ENCODE peak calls at places on chromosomes 5 and 9, in five cellular contexts. O, L, N, Q and S are unnamed samples.

GRCh38 chr5:157292599-157292998 is 26.7 kb downstream of the CYFIP2 start:
- DNase-seq in O (no peak), L (no peak), N (no peak), Q (no peak), S (no peak)

GRCh38 chr5:45081082-45081481 is 272.3 kb downstream of the MRPS30 start:
- DNase-seq in O (no peak), L (no peak), N (no peak), Q (no peak), S (no peak)

GRCh38 chr9:89137548-89138462 is 40.8 kb downstream of the SHC3 start:
- DNase-seq in O (peak; percentile 4), L (no peak), N (peak; percentile 76), Q (no peak), S (no peak)

GRCh38 chr5:116569999-116570398 is 4.6 kb downstream of the SEMA6A start:
- DNase-seq in O (peak; percentile 20), L (no peak), N (no peak), Q (no peak), S (no peak)

GRCh38 chr9:34550016-34550680 is 27.4 kb upstream of the ENHO start:
- DNase-seq in O (no peak), L (no peak), N (no peak), Q (no peak), S (no peak)

GRCh38 chr5:171692106-171692505 is 93.5 kb upstream of the SMIM23 start:
- DNase-seq in O (no peak), L (no peak), N (no peak), Q (no peak), S (no peak)

GRCh38 chr5:77987331-77987730 is 211.2 kb upstream of the TBCA start:
- DNase-seq in O (no peak), L (no peak), N (no peak), Q (no peak), S (no peak)

GRCh38 chr9:114060711-114061110 is 17.4 kb downstream of the AMBP start:
- DNase-seq in O (no peak), L (no peak), N (no peak), Q (no peak), S (no peak)

GRCh38 chr9:97615439-97616072 is 17.6 kb downstream of the TSTD2 start:
- DNase-seq in O (peak; percentile 59), L (peak; percentile 74), N (peak; percentile 32), Q (peak; percentile 79), S (peak; percentile 59)

GRCh38 chr5:98827161-98827560 is 53.7 kb downstream of the RGMB start:
- DNase-seq in O (no peak), L (peak; percentile 56), N (peak; percentile 8), Q (peak; percentile 70), S (peak; percentile 12)

GRCh38 chr9:3848445-3849114 is 322.8 kb upstream of the RFX3 start:
- DNase-seq in O (no peak), L (no peak), N (no peak), Q (peak; percentile 78), S (no peak)

GRCh38 chr9:97802276-97802675 is 50.8 kb upstream of the FOXE1 start:
- DNase-seq in O (no peak), L (no peak), N (no peak), Q (no peak), S (no peak)

GRCh38 chr5:88594441-88594840 is 288.5 kb downstream of the MEF2C start:
- DNase-seq in O (no peak), L (no peak), N (no peak), Q (no peak), S (no peak)

GRCh38 chr9:89154651-89155336 is 23.8 kb downstream of the SHC3 start:
- DNase-seq in O (no peak), L (no peak), N (peak; percentile 71), Q (no peak), S (peak; percentile 38)

GRCh38 chr9:15271403-15271802 is 35.6 kb downstream of the TTC39B start:
- DNase-seq in O (no peak), L (peak; percentile 7), N (no peak), Q (no peak), S (no peak)

GRCh38 chr5:32711693-32712462 is 757 bp downstream of the NPR3 start:
- DNase-seq in O (no peak), L (no peak), N (no peak), Q (peak; percentile 52), S (no peak)

GRCh38 chr5:137344723-137345322 is 154.3 kb downstream of the SPOCK1 start:
- DNase-seq in O (peak; percentile 31), L (peak; percentile 55), N (peak; percentile 27), Q (peak; percentile 85), S (no peak)

GRCh38 chr5:39970117-39970798 is 545.5 kb upstream of the DAB2 start:
- DNase-seq in O (no peak), L (no peak), N (no peak), Q (no peak), S (no peak)

GRCh38 chr5:64606926-64607325 is 83.4 kb upstream of the SHISAL2B start:
- DNase-seq in O (no peak), L (no peak), N (no peak), Q (no peak), S (no peak)

GRCh38 chr5:85769347-85769746 is 848.4 kb upstream of the COX7C start:
- DNase-seq in O (no peak), L (no peak), N (no peak), Q (no peak), S (no peak)

GRCh38 chr5:7445066-7445465 is 49.1 kb downstream of the ADCY2 start:
- DNase-seq in O (no peak), L (no peak), N (no peak), Q (no peak), S (no peak)

GRCh38 chr5:53211799-53212198 is 102.2 kb upstream of the MOCS2 start:
- DNase-seq in O (no peak), L (no peak), N (no peak), Q (no peak), S (no peak)

GRCh38 chr9:122102156-122102555 is 9.0 kb upstream of the TTLL11 start:
- DNase-seq in O (no peak), L (no peak), N (no peak), Q (no peak), S (no peak)

GRCh38 chr9:93129691-93130500 is 4.2 kb downstream of the NINJ1 start:
- DNase-seq in O (no peak), L (no peak), N (no peak), Q (no peak), S (no peak)

GRCh38 chr9:130453487-130453886 is 8.7 kb downstream of the ASS1 start:
- DNase-seq in O (no peak), L (no peak), N (no peak), Q (no peak), S (no peak)

GRCh38 chr9:137044502-137045177 is 1.3 kb downstream of the NPDC1 start:
- DNase-seq in O (no peak), L (no peak), N (no peak), Q (no peak), S (no peak)

GRCh38 chr5:114055318-114055788 is 306.5 kb upstream of the KCNN2 start:
- DNase-seq in O (no peak), L (no peak), N (peak; percentile 6), Q (peak; percentile 88), S (no peak)

GRCh38 chr5:94423411-94423810 is 195.0 kb downstream of the KIAA0825 start:
- DNase-seq in O (no peak), L (no peak), N (no peak), Q (peak; percentile 15), S (no peak)

GRCh38 chr5:180649297-180650039 is at the start of gene FLT4:
- DNase-seq in O (peak; percentile 20), L (no peak), N (no peak), Q (peak; percentile 56), S (no peak)

DNA sequence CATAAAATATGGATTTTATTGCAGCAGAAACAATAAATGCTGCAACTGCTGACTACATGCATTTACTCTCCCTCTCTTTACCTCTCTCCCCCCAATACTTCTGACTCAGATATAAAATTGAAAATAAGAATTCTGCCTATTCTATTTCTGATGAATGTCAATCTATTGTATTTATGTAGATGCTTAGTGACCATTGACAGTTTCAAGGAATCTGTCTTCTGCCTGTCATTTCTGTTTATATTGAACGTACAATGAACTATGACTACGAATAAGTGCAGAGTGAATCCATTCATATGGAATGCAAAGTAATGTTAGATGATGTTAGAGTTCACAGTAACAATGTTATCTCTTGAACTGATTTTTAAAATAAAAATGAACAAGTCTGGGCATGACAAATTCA is 898 bp downstream of the CDH10 start:
- DNase-seq in O (no peak), L (no peak), N (no peak), Q (no peak), S (no peak)
- H3K4me3 ChIP-seq in O (no peak overlapping the region), L (no peak overlapping the region), N (no peak overlapping the region), Q (peak overlapping the region; percentile 45), S (no peak overlapping the region)

DNA sequence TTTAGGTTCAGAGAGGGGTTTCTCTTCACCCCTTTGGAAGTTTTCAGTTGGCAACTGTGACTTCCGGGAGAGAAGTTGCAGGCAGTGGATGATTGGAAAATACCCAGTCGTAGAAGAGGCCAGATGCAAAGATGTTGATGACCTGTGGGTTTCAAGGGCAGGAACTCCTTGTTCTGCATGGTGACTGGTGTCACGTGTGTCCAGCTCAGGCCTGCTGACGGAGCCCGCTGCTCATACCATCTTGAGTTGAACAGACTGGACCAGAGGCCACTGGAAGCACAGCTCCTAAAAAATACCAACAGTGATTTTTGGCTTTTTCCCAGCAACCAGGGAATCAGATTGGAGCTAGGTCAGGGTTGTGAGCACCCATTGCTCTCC is 243.9 kb upstream of the KLF4 start:
- DNase-seq in O (no peak), L (no peak), N (no peak), Q (no peak), S (no peak)
- H3K4me3 ChIP-seq in O (no peak overlapping the region), L (no peak overlapping the region), N (peak overlapping the region; percentile 32), Q (no peak overlapping the region), S (no peak overlapping the region)

DNA sequence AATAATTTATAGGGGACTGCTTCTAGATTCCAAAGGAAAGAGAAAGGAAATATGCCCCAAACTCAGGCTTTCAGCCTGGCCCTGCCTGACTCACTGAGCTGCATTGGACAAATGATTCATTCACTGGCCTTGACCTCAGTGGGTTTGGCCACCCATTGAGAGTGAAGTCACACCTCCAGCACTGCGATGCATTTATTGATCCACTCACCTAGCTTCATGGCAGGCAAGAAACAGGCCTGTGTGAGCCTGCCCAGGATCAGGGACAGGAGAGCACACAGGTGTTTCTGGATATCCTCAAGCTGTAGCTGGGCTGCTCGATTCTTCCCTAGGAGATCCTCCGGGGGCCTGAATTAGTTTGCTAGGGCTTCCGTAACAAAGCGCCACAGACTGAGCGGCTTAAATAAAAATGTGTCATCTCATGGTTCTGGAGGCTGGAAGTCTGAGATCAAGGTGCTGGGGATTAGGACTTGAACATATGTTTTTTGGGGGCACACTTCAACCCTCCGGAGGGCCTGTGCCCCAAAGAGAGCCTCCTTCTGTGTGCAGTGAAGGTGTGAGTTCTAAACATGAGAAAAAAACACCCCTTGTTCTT is 7.3 kb upstream of the DUSP1 start:
- DNase-seq in O (no peak), L (no peak), N (no peak), Q (no peak), S (no peak)
- H3K4me3 ChIP-seq in O (no peak overlapping the region), L (no peak overlapping the region), N (no peak overlapping the region), Q (no peak overlapping the region), S (peak overlapping the region; percentile 77)

DNA sequence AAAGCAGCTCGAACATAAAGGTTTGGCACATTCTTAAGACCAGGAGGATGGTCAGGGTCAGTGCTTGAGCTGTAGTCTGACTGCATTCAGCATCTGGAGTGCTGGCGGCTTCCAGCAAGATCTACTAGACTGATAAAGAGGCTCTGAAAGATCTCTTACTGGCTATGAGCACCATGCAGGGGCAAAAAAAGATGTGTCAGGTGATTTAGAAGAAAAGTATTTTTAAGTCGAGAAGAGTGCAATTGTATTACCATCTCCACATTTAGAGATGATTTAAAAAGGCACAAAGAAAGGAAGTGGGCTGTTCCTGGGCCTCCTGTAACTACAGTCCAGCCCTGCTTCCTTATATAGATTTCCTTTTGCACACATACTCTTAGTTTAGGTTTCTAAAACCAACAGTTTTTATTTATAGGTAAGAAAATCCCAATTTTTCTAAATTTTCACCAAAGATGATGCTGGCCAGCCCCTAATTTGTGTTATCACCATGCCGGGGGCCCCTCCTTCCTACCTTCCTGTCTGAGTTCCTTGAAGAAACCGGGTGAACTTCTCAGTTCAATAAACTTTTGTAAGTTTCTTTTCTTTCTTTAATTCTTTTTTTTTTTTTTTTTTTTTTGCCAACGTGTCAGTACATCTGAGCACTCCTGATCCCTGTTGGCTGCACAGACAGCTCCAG is 65.9 kb upstream of the PLPP1 start:
- DNase-seq in O (peak; percentile 46), L (no peak), N (no peak), Q (no peak), S (no peak)
- H3K4me3 ChIP-seq in O (peak overlapping the region; percentile 25), L (no peak overlapping the region), N (no peak overlapping the region), Q (no peak overlapping the region), S (peak overlapping the region; percentile 41)